ENCODE peak calls at places on chromosomes 12 and 14, in eight cellular contexts. Q is sigmoid colon; M is thyroid gland; H is lower lobe of right lung; R is heart right ventricle; B is tibial artery; C is GM23248; A is effector memory CD4-positive, alpha-beta T cell. O is an unnamed sample. For H3K36me3, the result is how much of the 10 kb centered on the place peaks cover.

GRCh38 chr12:79688376-79689040 is 2.3 kb downstream of the PAWR start:
- DNase-seq in Q (no peak), M (no peak), H (no peak), R (no peak), B (no peak), C (peak), A (no peak), O (no peak)

GRCh38 chr12:79975143-79975542 is 40.2 kb upstream of the PPP1R12A start:
- DNase-seq in Q (no peak), M (no peak), H (no peak), R (no peak), B (no peak), C (no peak), A (no peak), O (no peak)

GRCh38 chr14:78848234-78848820 is 678.2 kb downstream of the NRXN3 start:
- DNase-seq in Q (no peak), M (peak), H (no peak), R (peak), B (no peak), C (peak), A (no peak), O (no peak)

GRCh38 chr14:53570411-53571387 is 385.9 kb downstream of the BMP4 start:
- DNase-seq in Q (no peak), M (no peak), H (no peak), R (no peak), B (no peak), C (no peak), A (no peak), O (no peak)

GRCh38 chr14:37712976-37713431 is 117.6 kb downstream of the TTC6 start:
- DNase-seq in Q (no peak), M (no peak), H (no peak), R (no peak), B (no peak), C (no peak), A (no peak), O (no peak)

GRCh38 chr12:104737682-104738370 is 220.3 kb downstream of the SLC41A2 start:
- DNase-seq in Q (no peak), M (no peak), H (no peak), R (no peak), B (no peak), C (no peak), A (no peak), O (no peak)

GRCh38 chr12:58025431-58025830 is 84.1 kb downstream of the ATP23 start:
- DNase-seq in Q (no peak), M (no peak), H (no peak), R (no peak), B (no peak), C (no peak), A (no peak), O (no peak)

GRCh38 chr14:67510836-67511235 is 22.3 kb upstream of the PLEKHH1 start:
- DNase-seq in Q (no peak), M (no peak), H (no peak), R (no peak), B (no peak), C (peak), A (no peak), O (no peak)

GRCh38 chr12:83826112-83826511 is 1086.5 kb downstream of the SLC6A15 start:
- DNase-seq in Q (no peak), M (peak), H (no peak), R (no peak), B (no peak), C (peak), A (no peak), O (no peak)

GRCh38 chr14:56953884-56954283 is 143.6 kb upstream of the OTX2 start:
- DNase-seq in Q (no peak), M (no peak), H (no peak), R (no peak), B (no peak), C (no peak), A (no peak), O (no peak)

GRCh38 chr14:103928011-103928890 is at the start of gene TDRD9:
- DNase-seq in Q (no peak), M (peak), H (no peak), R (no peak), B (peak), C (no peak), A (no peak), O (no peak)

GRCh38 chr14:102081231-102082080 is 5.4 kb downstream of the HSP90AA1 start:
- DNase-seq in Q (no peak), M (no peak), H (no peak), R (no peak), B (no peak), C (no peak), A (no peak), O (no peak)
- H3K4me3 ChIP-seq in Q (no peak), M (no peak), H (no peak), R (no peak), B (no peak), C (no peak), A (no peak), O (no peak)

DNA sequence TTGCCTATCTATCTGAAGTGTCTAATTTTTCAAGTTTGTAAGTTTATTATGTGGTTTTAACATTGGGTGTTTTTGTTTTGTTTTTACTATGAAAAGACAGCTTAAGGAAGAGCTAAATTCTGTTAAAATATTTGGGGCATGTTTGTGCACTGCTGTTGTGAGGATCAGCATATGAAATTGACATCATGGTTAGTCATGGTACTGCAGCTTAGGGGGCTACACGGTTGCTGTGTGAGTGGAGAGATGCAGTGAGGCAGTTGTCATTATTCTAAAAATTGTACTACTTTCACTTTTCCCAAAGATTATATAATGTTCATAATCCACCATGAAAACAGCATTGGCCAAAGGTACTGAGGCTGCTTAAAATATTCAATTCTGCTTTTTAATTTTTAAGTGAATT is 49.0 kb downstream of the ZC3H14 start:
- DNase-seq in Q (no peak), M (no peak), H (no peak), R (no peak), B (no peak), C (peak), A (no peak), O (no peak)
- H3K36me3 ChIP-seq in Q (under half), M (under half), H (half or more), R (under half), B (half or more), C (half or more), A (under half), O (under half)

GRCh38 chr12:131896811-131897270 is 2.4 kb downstream of the ULK1 start:
- DNase-seq in Q (no peak), M (no peak), H (no peak), R (peak), B (no peak), C (no peak), A (no peak), O (no peak)

GRCh38 chr12:131896080-131896810 is 1.8 kb downstream of the ULK1 start:
- DNase-seq in Q (peak), M (peak), H (peak), R (peak), B (peak), C (peak), A (peak), O (peak)

GRCh38 chr12:131897875-131898274 is 3.5 kb downstream of the ULK1 start:
- DNase-seq in Q (no peak), M (no peak), H (no peak), R (no peak), B (no peak), C (no peak), A (no peak), O (no peak)

GRCh38 chr12:131895640-131896079 is 1.2 kb downstream of the ULK1 start:
- DNase-seq in Q (no peak), M (no peak), H (no peak), R (no peak), B (no peak), C (no peak), A (no peak), O (no peak)

GRCh38 chr12:131897276-131897675 is 2.9 kb downstream of the ULK1 start:
- DNase-seq in Q (peak), M (no peak), H (no peak), R (no peak), B (no peak), C (no peak), A (no peak), O (no peak)
- H3K27ac ChIP-seq in Q (peak), M (peak), H (peak), R (peak), B (peak), C (no peak), A (no peak), O (no peak)

GRCh38 chr12:100716658-100716948 is 78.0 kb upstream of the ANO4 start:
- DNase-seq in Q (no peak), M (no peak), H (no peak), R (no peak), B (no peak), C (peak), A (no peak), O (no peak)
- H3K4me3 ChIP-seq in Q (no peak), M (no peak), H (no peak), R (peak), B (peak), C (peak), A (no peak), O (no peak)

DNA sequence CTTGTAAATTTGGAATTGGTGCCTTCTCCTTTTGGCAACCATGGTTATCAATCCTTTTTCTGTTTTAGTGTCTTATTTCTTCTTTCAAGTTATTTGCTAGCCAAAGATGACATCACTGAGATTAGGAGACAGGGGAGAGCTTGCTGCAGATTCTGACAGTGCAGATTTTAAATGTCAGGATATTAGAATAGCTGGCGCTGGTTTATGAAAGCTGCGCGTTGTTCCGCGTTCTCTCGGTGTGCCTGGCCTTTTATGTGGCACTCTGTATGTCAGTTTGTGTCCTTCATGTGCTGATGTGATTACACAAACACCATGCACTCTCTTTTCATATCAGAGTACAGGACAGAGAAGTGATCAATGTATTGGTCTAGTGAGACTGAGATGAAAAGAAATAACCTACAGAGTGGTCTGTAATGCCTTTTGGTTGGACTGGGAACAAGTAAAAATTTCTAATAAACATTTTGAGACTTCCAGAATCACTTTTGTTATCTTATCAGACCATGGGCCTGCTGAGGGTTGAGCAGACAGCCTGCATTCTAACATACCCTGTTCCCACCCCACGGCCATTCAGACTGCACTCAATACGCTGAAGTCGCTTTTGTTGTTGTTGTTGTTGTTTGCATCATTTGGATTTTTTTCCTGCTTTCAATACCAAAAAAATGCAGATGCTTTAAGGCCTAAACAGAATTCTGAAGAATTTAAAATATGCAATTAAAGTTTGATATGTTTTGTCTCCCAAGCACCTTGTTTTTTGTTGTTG is 49.7 kb upstream of the TRAF3 start:
- DNase-seq in Q (no peak), M (no peak), H (no peak), R (no peak), B (no peak), C (no peak), A (no peak), O (no peak)
- H3K36me3 ChIP-seq in Q (under half), M (under half), H (half or more), R (under half), B (half or more), C (under half), A (under half), O (under half)

GRCh38 chr12:110931315-110931728 is 10.9 kb upstream of the MYL2 start:
- DNase-seq in Q (no peak), M (no peak), H (no peak), R (peak), B (peak), C (no peak), A (no peak), O (no peak)
- H3K27ac ChIP-seq in Q (no peak), M (no peak), H (no peak), R (peak), B (no peak), C (no peak), A (no peak), O (no peak)

DNA sequence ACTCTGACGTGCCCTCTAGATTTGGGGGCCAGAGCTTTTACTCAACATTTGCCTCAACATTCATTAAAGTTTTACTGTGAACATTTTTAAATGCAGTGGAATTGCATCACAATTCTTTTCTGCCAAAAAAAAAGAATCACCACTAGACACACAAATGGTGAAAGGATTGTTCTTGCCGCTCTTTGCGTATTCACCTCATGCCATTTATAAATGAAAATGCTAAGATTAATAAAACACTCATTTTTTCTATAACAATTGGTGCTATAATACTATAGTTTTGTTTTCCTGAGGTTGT is 985 bp downstream of the RHOJ start:
- DNase-seq in Q (no peak), M (no peak), H (no peak), R (no peak), B (no peak), C (peak), A (no peak), O (no peak)
- H3K4me3 ChIP-seq in Q (peak), M (peak), H (peak), R (peak), B (peak), C (peak), A (no peak), O (no peak)

DNA sequence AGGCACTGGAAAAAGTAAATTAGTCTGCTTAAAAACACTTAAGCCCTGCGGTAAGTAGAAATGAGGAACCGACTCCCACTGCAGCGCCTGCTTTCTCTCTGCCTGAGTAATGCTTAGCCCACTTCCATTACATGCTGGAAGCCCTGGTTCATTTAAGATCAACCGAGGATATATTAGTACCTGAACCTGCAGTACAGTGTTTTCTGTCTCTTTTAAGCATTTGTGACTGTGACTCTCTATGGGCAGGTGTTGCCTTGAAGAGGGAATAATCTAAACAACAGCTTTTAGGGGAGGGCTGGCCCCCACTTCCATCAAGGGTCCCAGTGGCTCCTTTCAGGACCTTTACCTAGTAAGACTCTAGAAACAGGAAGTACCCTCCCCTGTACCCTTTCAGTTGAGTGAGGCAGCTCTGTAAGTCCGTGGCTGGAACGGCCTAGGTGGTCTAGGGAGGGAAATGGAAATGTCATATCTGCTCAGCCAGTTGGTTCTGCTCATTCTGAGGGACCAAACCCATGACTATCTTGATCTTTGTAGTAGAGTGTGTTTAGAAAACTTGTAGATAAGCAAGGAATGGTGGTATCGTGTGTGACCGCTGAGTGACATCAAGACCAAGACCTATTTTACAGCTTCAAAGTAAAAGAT is 56.2 kb downstream of the FNTB start:
- DNase-seq in Q (no peak), M (no peak), H (peak), R (no peak), B (no peak), C (no peak), A (no peak), O (no peak)
- H3K36me3 ChIP-seq in Q (under half), M (under half), H (under half), R (under half), B (half or more), C (under half), A (under half), O (under half)

O was measured in CD8-positive, alpha-beta memory T cell.